ENCODE peak calls at places on chromosome 3, in six cellular contexts. One of them, this sample, is unnamed.

GRCh38 chr3:119380697-119381096 is 82.7 kb downstream of the TMEM39A start:
- DNase-seq in endothelial cell: no peak
- DNase-seq in A549: no peak
- DNase-seq in heart right ventricle: no peak
- DNase-seq in H9: no peak
- DNase-seq in MM.1S: no peak
- DNase-seq in this sample: no peak

GRCh38 chr3:16993227-16993626 is 108.5 kb downstream of the PLCL2 start:
- DNase-seq in H9: no peak
- DNase-seq in MM.1S: no peak
- DNase-seq in A549: no peak
- DNase-seq in endothelial cell: no peak
- DNase-seq in heart right ventricle: no peak
- DNase-seq in this sample: no peak

GRCh38 chr3:151008699-151009098 is 36.2 kb upstream of the CLRN1 start:
- DNase-seq in MM.1S: no peak
- DNase-seq in A549: peak
- DNase-seq in endothelial cell: no peak
- DNase-seq in H9: no peak
- DNase-seq in heart right ventricle: no peak
- DNase-seq in this sample: no peak

GRCh38 chr3:38163117-38163870 is 2.0 kb upstream of the OXSR1 start:
- DNase-seq in endothelial cell: no peak
- DNase-seq in A549: peak
- DNase-seq in heart right ventricle: no peak
- DNase-seq in MM.1S: peak
- DNase-seq in H9: peak
- DNase-seq in this sample: no peak

GRCh38 chr3:174046311-174046710 is 648.8 kb downstream of the NLGN1 start:
- DNase-seq in MM.1S: no peak
- DNase-seq in H9: no peak
- DNase-seq in endothelial cell: no peak
- DNase-seq in A549: no peak
- DNase-seq in heart right ventricle: no peak
- DNase-seq in this sample: no peak

GRCh38 chr3:29494305-29495036 is 213.6 kb downstream of the RBMS3 start:
- DNase-seq in H9: no peak
- DNase-seq in heart right ventricle: no peak
- DNase-seq in A549: no peak
- DNase-seq in MM.1S: no peak
- DNase-seq in endothelial cell: no peak
- DNase-seq in this sample: no peak

GRCh38 chr3:115693868-115694267 is 70.6 kb downstream of the GAP43 start:
- DNase-seq in H9: no peak
- DNase-seq in endothelial cell: no peak
- DNase-seq in heart right ventricle: no peak
- DNase-seq in A549: no peak
- DNase-seq in MM.1S: no peak
- DNase-seq in this sample: peak

GRCh38 chr3:173622156-173622555 is 224.6 kb downstream of the NLGN1 start:
- DNase-seq in MM.1S: peak
- DNase-seq in endothelial cell: no peak
- DNase-seq in H9: no peak
- DNase-seq in A549: no peak
- DNase-seq in heart right ventricle: no peak
- DNase-seq in this sample: no peak

GRCh38 chr3:151593923-151594322 is 133.1 kb upstream of the IGSF10 start:
- DNase-seq in heart right ventricle: no peak
- DNase-seq in MM.1S: no peak
- DNase-seq in H9: no peak
- DNase-seq in A549: no peak
- DNase-seq in endothelial cell: no peak
- DNase-seq in this sample: no peak

GRCh38 chr3:30687930-30688570 is 81.6 kb downstream of the TGFBR2 start:
- DNase-seq in MM.1S: no peak
- DNase-seq in H9: no peak
- DNase-seq in A549: no peak
- DNase-seq in endothelial cell: no peak
- DNase-seq in heart right ventricle: no peak
- DNase-seq in this sample: no peak

GRCh38 chr3:48015451-48016182 is 599 bp downstream of the MAP4 start:
- DNase-seq in A549: no peak
- DNase-seq in endothelial cell: no peak
- DNase-seq in H9: no peak
- DNase-seq in heart right ventricle: no peak
- DNase-seq in MM.1S: no peak
- DNase-seq in this sample: no peak

GRCh38 chr3:11548721-11549131 is 95.0 kb downstream of the VGLL4 start:
- DNase-seq in endothelial cell: no peak
- DNase-seq in MM.1S: no peak
- DNase-seq in heart right ventricle: no peak
- DNase-seq in H9: no peak
- DNase-seq in A549: no peak
- DNase-seq in this sample: no peak

GRCh38 chr3:40995271-40995670 is 204.0 kb upstream of the CTNNB1 start:
- DNase-seq in heart right ventricle: no peak
- DNase-seq in MM.1S: no peak
- DNase-seq in A549: no peak
- DNase-seq in endothelial cell: no peak
- DNase-seq in H9: no peak
- DNase-seq in this sample: no peak

GRCh38 chr3:24579008-24579407 is 84.4 kb upstream of the THRB start:
- DNase-seq in heart right ventricle: no peak
- DNase-seq in endothelial cell: no peak
- DNase-seq in MM.1S: no peak
- DNase-seq in A549: no peak
- DNase-seq in H9: peak
- DNase-seq in this sample: no peak

GRCh38 chr3:134807189-134807588 is 12.1 kb downstream of the EPHB1 start:
- DNase-seq in heart right ventricle: no peak
- DNase-seq in endothelial cell: no peak
- DNase-seq in A549: no peak
- DNase-seq in MM.1S: no peak
- DNase-seq in H9: no peak
- DNase-seq in this sample: no peak

GRCh38 chr3:141945726-141946125 is 69.3 kb downstream of the ATP1B3 start:
- DNase-seq in heart right ventricle: no peak
- DNase-seq in endothelial cell: no peak
- DNase-seq in MM.1S: no peak
- DNase-seq in H9: no peak
- DNase-seq in A549: no peak
- DNase-seq in this sample: no peak

GRCh38 chr3:57731311-57731710 is 24.8 kb upstream of the SLMAP start:
- DNase-seq in heart right ventricle: no peak
- DNase-seq in A549: no peak
- DNase-seq in endothelial cell: no peak
- DNase-seq in MM.1S: no peak
- DNase-seq in H9: no peak
- DNase-seq in this sample: no peak

GRCh38 chr3:146750196-146750595 is 145.1 kb upstream of the PLSCR5 start:
- DNase-seq in heart right ventricle: no peak
- DNase-seq in A549: no peak
- DNase-seq in H9: no peak
- DNase-seq in MM.1S: peak
- DNase-seq in endothelial cell: no peak
- DNase-seq in this sample: no peak

GRCh38 chr3:46930945-46931403 is 45.6 kb downstream of the CCDC12 start:
- DNase-seq in endothelial cell: no peak
- DNase-seq in A549: no peak
- DNase-seq in H9: no peak
- DNase-seq in heart right ventricle: no peak
- DNase-seq in MM.1S: no peak
- DNase-seq in this sample: no peak

GRCh38 chr3:13715167-13715954 is 164.5 kb downstream of the WNT7A start:
- DNase-seq in A549: no peak
- DNase-seq in MM.1S: no peak
- DNase-seq in H9: peak
- DNase-seq in endothelial cell: no peak
- DNase-seq in heart right ventricle: no peak
- DNase-seq in this sample: no peak

GRCh38 chr3:177750436-177750835 is 553.2 kb upstream of the TBL1XR1 start:
- DNase-seq in endothelial cell: no peak
- DNase-seq in MM.1S: no peak
- DNase-seq in heart right ventricle: no peak
- DNase-seq in H9: no peak
- DNase-seq in A549: no peak
- DNase-seq in this sample: no peak

GRCh38 chr3:101383156-101383575 is 62.8 kb upstream of the IMPG2 start:
- DNase-seq in H9: peak
- DNase-seq in MM.1S: no peak
- DNase-seq in A549: no peak
- DNase-seq in heart right ventricle: no peak
- DNase-seq in endothelial cell: no peak
- DNase-seq in this sample: peak

GRCh38 chr3:126339466-126339865 is 17.7 kb downstream of the KLF15 start:
- DNase-seq in MM.1S: no peak
- DNase-seq in heart right ventricle: no peak
- DNase-seq in A549: no peak
- DNase-seq in endothelial cell: no peak
- DNase-seq in H9: no peak
- DNase-seq in this sample: no peak

GRCh38 chr3:24302382-24302781 is 192.3 kb downstream of the THRB start:
- DNase-seq in endothelial cell: no peak
- DNase-seq in A549: no peak
- DNase-seq in MM.1S: no peak
- DNase-seq in H9: no peak
- DNase-seq in heart right ventricle: no peak
- DNase-seq in this sample: no peak

GRCh38 chr3:172595648-172596393 is 72.6 kb upstream of the TNFSF10 start:
- DNase-seq in H9: no peak
- DNase-seq in A549: peak
- DNase-seq in endothelial cell: no peak
- DNase-seq in MM.1S: peak
- DNase-seq in heart right ventricle: no peak
- DNase-seq in this sample: peak

GRCh38 chr3:31495971-31496370 is 36.8 kb upstream of the STT3B start:
- DNase-seq in heart right ventricle: no peak
- DNase-seq in H9: no peak
- DNase-seq in endothelial cell: no peak
- DNase-seq in MM.1S: no peak
- DNase-seq in A549: no peak
- DNase-seq in this sample: no peak

GRCh38 chr3:85254738-85255137 is 295.9 kb downstream of the CADM2 start:
- DNase-seq in endothelial cell: no peak
- DNase-seq in A549: no peak
- DNase-seq in MM.1S: no peak
- DNase-seq in heart right ventricle: no peak
- DNase-seq in H9: no peak
- DNase-seq in this sample: no peak

GRCh38 chr3:127450331-127450730 is 140.2 kb downstream of the TPRA1 start:
- DNase-seq in H9: peak
- DNase-seq in endothelial cell: no peak
- DNase-seq in heart right ventricle: no peak
- DNase-seq in MM.1S: no peak
- DNase-seq in A549: no peak
- DNase-seq in this sample: no peak

GRCh38 chr3:190586631-190587000 is 72.7 kb downstream of the IL1RAP start:
- DNase-seq in A549: peak
- DNase-seq in endothelial cell: no peak
- DNase-seq in H9: no peak
- DNase-seq in MM.1S: no peak
- DNase-seq in heart right ventricle: no peak
- DNase-seq in this sample: no peak

GRCh38 chr3:143952569-143953069 is 19.0 kb upstream of the DIPK2A start:
- DNase-seq in A549: no peak
- DNase-seq in endothelial cell: no peak
- DNase-seq in H9: no peak
- DNase-seq in heart right ventricle: no peak
- DNase-seq in MM.1S: peak
- DNase-seq in this sample: no peak

GRCh38 chr3:58306662-58307286 is 454 bp downstream of the HTD2 start:
- DNase-seq in MM.1S: peak
- DNase-seq in A549: peak
- DNase-seq in endothelial cell: peak
- DNase-seq in heart right ventricle: peak
- DNase-seq in H9: peak
- DNase-seq in this sample: peak

DNA sequence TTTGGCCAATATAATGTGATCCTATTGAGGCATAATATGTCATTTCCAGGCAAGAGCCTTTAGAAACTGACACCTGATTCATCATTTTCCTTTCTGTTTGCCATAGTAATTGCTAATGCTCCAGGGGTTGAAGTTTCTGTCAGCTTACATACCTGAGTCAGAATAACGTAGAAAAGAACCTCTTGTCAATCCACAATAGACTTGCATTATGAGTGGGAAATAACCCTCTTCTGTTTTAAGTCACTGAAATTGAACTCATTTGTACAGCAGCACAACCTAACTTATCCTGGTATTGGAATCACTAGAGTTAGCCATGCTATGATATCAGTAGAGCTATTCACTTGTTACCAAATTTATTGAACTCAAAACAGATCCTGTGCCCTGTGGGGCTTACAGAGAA is 101.7 kb upstream of the TP63 start:
- DNase-seq in H9: no peak
- DNase-seq in heart right ventricle: no peak
- DNase-seq in A549: no peak
- DNase-seq in endothelial cell: no peak
- DNase-seq in MM.1S: no peak
- DNase-seq in this sample: no peak
- TF ChIP-seq CTCF in H9: no peak
- TF ChIP-seq CTCF in heart right ventricle: no peak
- TF ChIP-seq CTCF in A549: no peak
- TF ChIP-seq CTCF in endothelial cell: no peak
- TF ChIP-seq CTCF in MM.1S: no peak
- TF ChIP-seq CTCF in this sample: no peak

GRCh38 chr3:193129607-193130006 is 111.4 kb upstream of the PLAAT1 start:
- DNase-seq in MM.1S: no peak
- DNase-seq in endothelial cell: no peak
- DNase-seq in A549: no peak
- DNase-seq in H9: no peak
- DNase-seq in heart right ventricle: no peak
- DNase-seq in this sample: no peak
- TF ChIP-seq CTCF in MM.1S: no peak
- TF ChIP-seq CTCF in endothelial cell: no peak
- TF ChIP-seq CTCF in A549: peak
- TF ChIP-seq CTCF in H9: peak
- TF ChIP-seq CTCF in heart right ventricle: no peak
- TF ChIP-seq CTCF in this sample: no peak

DNA sequence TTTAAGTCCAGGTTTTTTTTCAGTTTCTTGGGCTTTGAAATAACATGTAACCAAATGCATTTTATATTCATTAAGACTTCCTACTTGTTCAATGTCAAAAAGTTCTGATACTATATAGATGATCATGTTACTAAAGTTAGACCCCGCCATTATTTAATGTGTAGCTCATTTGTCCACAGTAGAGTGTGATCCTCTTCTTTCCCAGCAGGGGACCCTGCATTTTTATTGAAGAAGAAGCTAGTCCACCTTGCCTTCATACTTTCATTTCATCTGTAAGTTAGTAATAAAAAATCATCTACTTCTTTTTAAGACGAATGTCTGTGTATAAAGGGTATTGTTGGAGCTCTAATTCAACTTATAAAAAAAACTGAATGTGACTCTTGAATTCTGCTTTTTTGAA is 404.6 kb downstream of the SI start:
- DNase-seq in MM.1S: no peak
- DNase-seq in H9: no peak
- DNase-seq in heart right ventricle: no peak
- DNase-seq in endothelial cell: no peak
- DNase-seq in A549: no peak
- DNase-seq in this sample: no peak
- TF ChIP-seq CTCF in MM.1S: no peak
- TF ChIP-seq CTCF in H9: peak
- TF ChIP-seq CTCF in heart right ventricle: no peak
- TF ChIP-seq CTCF in endothelial cell: peak
- TF ChIP-seq CTCF in A549: no peak
- TF ChIP-seq CTCF in this sample: peak

GRCh38 chr3:136456196-136456595 is 206.1 kb downstream of the PCCB start:
- DNase-seq in MM.1S: no peak
- DNase-seq in endothelial cell: no peak
- DNase-seq in H9: no peak
- DNase-seq in A549: no peak
- DNase-seq in heart right ventricle: no peak
- DNase-seq in this sample: no peak
- TF ChIP-seq CTCF in MM.1S: no peak
- TF ChIP-seq CTCF in endothelial cell: peak
- TF ChIP-seq CTCF in H9: no peak
- TF ChIP-seq CTCF in A549: no peak
- TF ChIP-seq CTCF in heart right ventricle: no peak
- TF ChIP-seq CTCF in this sample: no peak